ENCODE peak calls at places on chromosomes 2 and 18, in four cellular contexts. R, P, X and C are unnamed samples.
A peak's percentile ranks its signal among the peaks of the same experiment; 100 is the strongest.

GRCh38 chr2:74079522-74080341 is 68.0 kb downstream of the BOLA3 start:
- DNase-seq in P (no peak), X (no peak), R (no peak), C (no peak)

GRCh38 chr2:100812141-100812540 is 7.8 kb upstream of the NPAS2 start:
- DNase-seq in R (peak; percentile 51), P (no peak), X (no peak), C (no peak)

GRCh38 chr18:48123324-48123723 is 192.9 kb upstream of the SMAD2 start:
- DNase-seq in P (no peak), X (no peak), R (no peak), C (no peak)

GRCh38 chr18:78602430-78602829 is 377.2 kb upstream of the SALL3 start:
- DNase-seq in R (no peak), X (no peak), P (no peak), C (no peak)

GRCh38 chr2:112621792-112622527 is 23.8 kb upstream of the SLC20A1 start:
- DNase-seq in P (no peak), X (no peak), R (no peak), C (no peak)

GRCh38 chr2:145185696-145186095 is 665.8 kb upstream of the ZEB2 start:
- DNase-seq in P (no peak), X (no peak), R (no peak), C (no peak)

GRCh38 chr2:214465386-214466146 is 54.7 kb downstream of the VWC2L start:
- DNase-seq in X (no peak), P (no peak), R (no peak), C (peak; percentile 2)

GRCh38 chr2:201021914-201022313 is 49.6 kb downstream of the HYCC2 start:
- DNase-seq in R (no peak), P (peak; percentile 9), X (no peak), C (peak; percentile 87)

GRCh38 chr2:169641464-169641863 is 52.7 kb downstream of the CFAP210 start:
- DNase-seq in X (no peak), P (no peak), R (no peak), C (no peak)

GRCh38 chr2:165055081-165055879 is 100.0 kb upstream of the SLC38A11 start:
- DNase-seq in X (no peak), R (no peak), P (no peak), C (peak; percentile 88)

GRCh38 chr2:187475499-187476248 is 27.6 kb upstream of the CALCRL start:
- DNase-seq in P (peak; percentile 78), X (no peak), R (no peak), C (peak; percentile 74)

GRCh38 chr2:180707867-180708205 is 272.6 kb upstream of the UBE2E3 start:
- DNase-seq in R (no peak), X (no peak), P (no peak), C (peak; percentile 56)

GRCh38 chr2:84701880-84702279 is 179.0 kb downstream of the TRABD2A start:
- DNase-seq in X (no peak), P (no peak), R (no peak), C (no peak)